ENCODE peak calls at places on chromosome 2, in six cellular contexts. C is heart right ventricle, A is thoracic aorta, W is uterus, B is stomach, O is hepatocyte. J is an unnamed sample.

GRCh38 chr2:159658887-159659437 is 42.6 kb upstream of the BAZ2B start:
- DNase-seq in A (no peak), W (peak; percentile 28), B (no peak), O (no peak), C (no peak), J (no peak)

GRCh38 chr2:98134138-98134537 is 47.2 kb downstream of the VWA3B start:
- DNase-seq in W (no peak), O (no peak), A (no peak), C (peak; percentile 24), B (no peak), J (no peak)

GRCh38 chr2:127888772-127889171 is 3.0 kb upstream of the AMMECR1L start:
- DNase-seq in A (no peak), W (no peak), O (no peak), C (no peak), B (no peak), J (no peak)

GRCh38 chr2:181991171-181991885 is 5.7 kb downstream of the PPP1R1C start:
- DNase-seq in W (no peak), O (no peak), A (no peak), B (no peak), C (no peak), J (no peak)

GRCh38 chr2:33373986-33374385 is 102.5 kb upstream of the RASGRP3 start:
- DNase-seq in B (no peak), W (no peak), O (no peak), A (no peak), C (no peak), J (no peak)

GRCh38 chr2:26921323-26921722 is 49.1 kb upstream of the MAPRE3 start:
- DNase-seq in A (no peak), W (no peak), O (no peak), C (no peak), B (no peak), J (no peak)

GRCh38 chr2:194559523-194559922 is 1097.5 kb upstream of the SLC39A10 start:
- DNase-seq in O (no peak), B (no peak), W (no peak), A (no peak), C (no peak), J (no peak)

GRCh38 chr2:128041561-128041960 is 13.7 kb upstream of the SAP130 start:
- DNase-seq in W (no peak), B (no peak), C (no peak), O (no peak), A (no peak), J (no peak)

GRCh38 chr2:165905269-165905668 is 48.3 kb downstream of the TTC21B start:
- DNase-seq in A (no peak), W (no peak), C (no peak), O (no peak), B (no peak), J (no peak)

GRCh38 chr2:42086500-42086953 is 38.7 kb downstream of the PKDCC start:
- DNase-seq in C (no peak), A (no peak), B (peak; percentile 40), O (peak; percentile 70), W (peak; percentile 56), J (peak; percentile 59)

GRCh38 chr2:129820908-129821307 is 158.6 kb upstream of the RAB6C start:
- DNase-seq in O (no peak), B (no peak), W (no peak), A (no peak), C (peak; percentile 53), J (no peak)

GRCh38 chr2:146392191-146392590 is 1452.6 kb upstream of the ACVR2A start:
- DNase-seq in W (no peak), O (no peak), A (no peak), C (no peak), B (no peak), J (no peak)

GRCh38 chr2:44692821-44693220 is 248.7 kb upstream of the SIX3 start:
- DNase-seq in C (no peak), A (no peak), O (no peak), B (no peak), W (no peak), J (peak; percentile 21)

GRCh38 chr2:168241208-168241607 is 6.2 kb downstream of the STK39 start:
- DNase-seq in B (no peak), C (no peak), A (no peak), W (no peak), O (no peak), J (no peak)

GRCh38 chr2:162344617-162344950 is 652 bp downstream of the GCA start:
- DNase-seq in W (no peak), O (no peak), A (no peak), B (peak; percentile 27), C (no peak), J (peak; percentile 11)

GRCh38 chr2:180596453-180596852 is 384.0 kb upstream of the UBE2E3 start:
- DNase-seq in B (no peak), A (no peak), C (no peak), O (no peak), W (no peak), J (no peak)

GRCh38 chr2:239506101-239506808 is 105.4 kb upstream of the HDAC4 start:
- DNase-seq in C (no peak), W (no peak), O (no peak), A (no peak), B (no peak), J (no peak)

GRCh38 chr2:191020742-191021381 is 6.9 kb upstream of the STAT1 start:
- DNase-seq in B (peak; percentile 36), O (peak; percentile 48), C (no peak), A (no peak), W (peak; percentile 72), J (peak; percentile 75)

GRCh38 chr2:138476940-138477339 is 24.6 kb upstream of the SPOPL start:
- DNase-seq in W (no peak), A (no peak), C (no peak), O (no peak), B (no peak), J (no peak)

GRCh38 chr2:217839073-217839749 is 163.6 kb downstream of the TNS1 start:
- DNase-seq in A (no peak), C (no peak), B (no peak), W (no peak), O (no peak), J (no peak)

GRCh38 chr2:217837001-217837491 is 165.7 kb downstream of the TNS1 start:
- DNase-seq in B (peak; percentile 52), C (peak; percentile 81), O (peak; percentile 51), A (peak; percentile 56), W (peak; percentile 64), J (no peak)

GRCh38 chr2:217838409-217838831 is 164.4 kb downstream of the TNS1 start:
- DNase-seq in C (peak; percentile 62), O (no peak), B (no peak), A (no peak), W (no peak), J (no peak)

GRCh38 chr2:217835931-217836881 is 166.6 kb downstream of the TNS1 start:
- DNase-seq in A (no peak), C (peak; percentile 70), B (no peak), W (peak; percentile 81), O (peak; percentile 69), J (no peak)

DNA sequence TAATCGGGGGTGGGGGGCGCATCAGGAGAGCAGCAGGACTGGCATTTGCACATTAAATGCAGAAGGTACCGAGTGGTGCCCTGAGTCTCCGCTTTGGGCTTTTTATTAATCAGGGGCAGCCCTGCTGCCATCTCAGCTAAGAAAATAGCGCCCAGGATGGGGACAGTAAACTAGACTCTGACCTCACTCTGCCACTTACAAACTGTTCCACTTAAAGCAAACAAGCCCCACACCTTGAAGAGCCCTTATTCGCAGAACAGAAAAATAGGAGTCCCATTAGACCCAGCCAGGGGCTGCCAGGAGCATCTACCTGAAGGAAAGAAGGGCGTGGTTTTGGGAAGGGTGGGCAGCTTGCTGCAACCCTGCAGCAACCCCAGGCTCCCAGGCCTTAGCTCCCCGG is 165.3 kb downstream of the TNS1 start:
- DNase-seq in B (no peak), C (no peak), O (no peak), A (no peak), W (no peak), J (no peak)
- TF ChIP-seq CTCF in B (no peak), C (no peak), O (no peak), A (no peak), W (no peak), J (no peak)

GRCh38 chr2:237388036-237388435 is 25.9 kb downstream of the COL6A3 start:
- DNase-seq in B (no peak), O (no peak), A (no peak), C (no peak), W (no peak), J (no peak)

GRCh38 chr2:237390235-237390634 is 23.7 kb downstream of the COL6A3 start:
- DNase-seq in B (no peak), C (no peak), O (no peak), W (no peak), A (no peak), J (no peak)

GRCh38 chr2:237391140-237391539 is 22.8 kb downstream of the COL6A3 start:
- DNase-seq in C (no peak), O (no peak), W (no peak), A (no peak), B (no peak), J (no peak)

GRCh38 chr2:237392186-237392585 is 21.8 kb downstream of the COL6A3 start:
- DNase-seq in B (no peak), O (no peak), C (no peak), W (no peak), A (no peak), J (no peak)

GRCh38 chr2:237389831-237390230 is 24.1 kb downstream of the COL6A3 start:
- DNase-seq in W (no peak), B (no peak), C (no peak), O (no peak), A (no peak), J (no peak)
- H3K27ac ChIP-seq in W (peak overlapping the region; percentile 62), B (peak overlapping the region; percentile 38), C (no peak overlapping the region), O (no peak overlapping the region), A (no peak overlapping the region), J (no peak overlapping the region)

GRCh38 chr2:47311764-47312503 is 91.0 kb upstream of the MSH2 start:
- DNase-seq in A (no peak), B (no peak), O (no peak), W (no peak), C (no peak), J (no peak)

GRCh38 chr2:47312504-47312875 is 90.5 kb upstream of the MSH2 start:
- DNase-seq in O (no peak), C (no peak), A (no peak), B (no peak), W (no peak), J (no peak)

GRCh38 chr2:47309952-47310800 is 92.8 kb upstream of the MSH2 start:
- DNase-seq in W (no peak), O (peak; percentile 84), B (peak; percentile 48), C (no peak), A (no peak), J (no peak)

GRCh38 chr2:47309472-47309951 is 93.4 kb upstream of the MSH2 start:
- DNase-seq in C (no peak), A (no peak), W (no peak), O (no peak), B (no peak), J (no peak)

GRCh38 chr2:47310801-47311560 is 92.0 kb upstream of the MSH2 start:
- DNase-seq in B (peak; percentile 63), C (peak; percentile 52), O (no peak), A (peak; percentile 10), W (peak; percentile 32), J (no peak)
- TF ChIP-seq CTCF in B (no peak), C (no peak), O (no peak), A (no peak), W (no peak), J (no peak)

DNA sequence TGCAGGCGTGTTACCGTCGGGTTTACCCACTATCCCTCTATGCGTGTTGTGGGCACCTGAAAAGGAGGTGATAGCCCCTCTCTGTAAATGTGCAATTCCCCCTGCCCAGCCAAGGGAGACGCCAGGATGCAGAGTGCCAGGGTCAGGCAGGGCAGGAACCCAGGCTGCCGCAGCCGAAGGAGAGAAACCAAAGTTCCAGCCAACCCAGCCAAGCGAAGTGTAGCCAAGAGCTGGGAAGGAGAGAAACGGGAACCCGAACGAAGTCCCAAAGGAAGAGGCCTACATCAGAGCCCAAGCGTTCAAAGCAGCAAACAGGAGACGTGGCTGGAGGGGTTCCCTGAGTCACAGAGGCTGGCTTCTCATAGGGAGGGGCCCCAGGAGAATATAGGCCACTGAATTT is 24.2 kb upstream of the SPR start:
- DNase-seq in A (no peak), B (no peak), W (no peak), C (no peak), O (no peak), J (no peak)
- H3K27ac ChIP-seq in A (no peak overlapping the region), B (no peak overlapping the region), W (no peak overlapping the region), C (no peak overlapping the region), O (no peak overlapping the region), J (no peak overlapping the region)